ENCODE peak calls at places on chromosomes 6 and 20, in four cellular contexts. One of them, this sample, is unnamed. For H3K9me3, the result is how much of the 10 kb centered on the place peaks cover.

GRCh38 chr6:139600919-139601470 is 226.5 kb upstream of the CITED2 start:
- DNase-seq in Peyer's patch: no peak
- DNase-seq in HCT116: no peak
- DNase-seq in stomach: no peak
- DNase-seq in this sample: no peak

GRCh38 chr6:111699123-111699522 is 93.4 kb upstream of the TRAF3IP2 start:
- DNase-seq in Peyer's patch: no peak
- DNase-seq in HCT116: no peak
- DNase-seq in stomach: no peak
- DNase-seq in this sample: no peak

GRCh38 chr6:27145731-27146455 is 101.6 kb upstream of the PRSS16 start:
- DNase-seq in Peyer's patch: peak
- DNase-seq in HCT116: peak
- DNase-seq in stomach: peak
- DNase-seq in this sample: peak

GRCh38 chr20:2357114-2357513 is 23.6 kb upstream of the TGM6 start:
- DNase-seq in Peyer's patch: no peak
- DNase-seq in HCT116: no peak
- DNase-seq in stomach: no peak
- DNase-seq in this sample: no peak

GRCh38 chr20:52749938-52750337 is 222.2 kb upstream of the TSHZ2 start:
- DNase-seq in Peyer's patch: no peak
- DNase-seq in HCT116: no peak
- DNase-seq in stomach: no peak
- DNase-seq in this sample: no peak

GRCh38 chr6:134437376-134437775 is 119.5 kb upstream of the SGK1 start:
- DNase-seq in Peyer's patch: no peak
- DNase-seq in HCT116: no peak
- DNase-seq in stomach: no peak
- DNase-seq in this sample: no peak

GRCh38 chr20:45087115-45087785 is 13.7 kb downstream of the KCNS1 start:
- DNase-seq in Peyer's patch: no peak
- DNase-seq in HCT116: no peak
- DNase-seq in stomach: no peak
- DNase-seq in this sample: no peak

GRCh38 chr6:127832381-127832780 is 68.5 kb downstream of the THEMIS start:
- DNase-seq in Peyer's patch: no peak
- DNase-seq in HCT116: no peak
- DNase-seq in stomach: no peak
- DNase-seq in this sample: no peak

GRCh38 chr6:50905297-50905696 is 86.6 kb downstream of the TFAP2B start:
- DNase-seq in Peyer's patch: no peak
- DNase-seq in HCT116: no peak
- DNase-seq in stomach: no peak
- DNase-seq in this sample: no peak

GRCh38 chr20:54167909-54168872 is 5.6 kb downstream of the CYP24A1 start:
- DNase-seq in Peyer's patch: no peak
- DNase-seq in HCT116: peak
- DNase-seq in stomach: no peak
- DNase-seq in this sample: no peak

GRCh38 chr20:40897177-40897700 is 131.4 kb upstream of the TOP1 start:
- DNase-seq in Peyer's patch: no peak
- DNase-seq in HCT116: no peak
- DNase-seq in stomach: no peak
- DNase-seq in this sample: no peak

GRCh38 chr6:118770835-118771234 is 119.4 kb upstream of the CEP85L start:
- DNase-seq in Peyer's patch: no peak
- DNase-seq in HCT116: no peak
- DNase-seq in stomach: no peak
- DNase-seq in this sample: no peak

GRCh38 chr20:64242797-64243475 is 12.6 kb upstream of the PCMTD2 start:
- DNase-seq in Peyer's patch: no peak
- DNase-seq in HCT116: no peak
- DNase-seq in stomach: no peak
- DNase-seq in this sample: no peak

GRCh38 chr6:16105874-16106273 is 23.0 kb upstream of the MYLIP start:
- DNase-seq in Peyer's patch: no peak
- DNase-seq in HCT116: no peak
- DNase-seq in stomach: no peak
- DNase-seq in this sample: no peak

GRCh38 chr6:155171109-155171746 is 92.6 kb upstream of the CLDN20 start:
- DNase-seq in Peyer's patch: no peak
- DNase-seq in HCT116: peak
- DNase-seq in stomach: no peak
- DNase-seq in this sample: peak

GRCh38 chr20:14583413-14583812 is 246.0 kb upstream of the FLRT3 start:
- DNase-seq in Peyer's patch: no peak
- DNase-seq in HCT116: peak
- DNase-seq in stomach: no peak
- DNase-seq in this sample: no peak

GRCh38 chr20:23622839-23623343 is 14.9 kb downstream of the CST3 start:
- DNase-seq in Peyer's patch: no peak
- DNase-seq in HCT116: peak
- DNase-seq in stomach: peak
- DNase-seq in this sample: no peak

GRCh38 chr6:125375841-125376240 is 74.1 kb upstream of the HDDC2 start:
- DNase-seq in Peyer's patch: no peak
- DNase-seq in HCT116: no peak
- DNase-seq in stomach: no peak
- DNase-seq in this sample: no peak

GRCh38 chr6:162442675-162443074 is 284.9 kb downstream of the PRKN start:
- DNase-seq in Peyer's patch: no peak
- DNase-seq in HCT116: no peak
- DNase-seq in stomach: no peak
- DNase-seq in this sample: no peak

GRCh38 chr20:57076951-57077350 is 189.5 kb downstream of the BMP7 start:
- DNase-seq in Peyer's patch: no peak
- DNase-seq in HCT116: no peak
- DNase-seq in stomach: no peak
- DNase-seq in this sample: no peak

GRCh38 chr20:13816757-13817156 is 31.9 kb downstream of the NDUFAF5 start:
- DNase-seq in Peyer's patch: no peak
- DNase-seq in HCT116: no peak
- DNase-seq in stomach: no peak
- DNase-seq in this sample: no peak

GRCh38 chr20:3863317-3863716 is 16.7 kb downstream of the MAVS start:
- DNase-seq in Peyer's patch: no peak
- DNase-seq in HCT116: no peak
- DNase-seq in stomach: no peak
- DNase-seq in this sample: no peak

GRCh38 chr6:147055821-147056392 is 148.3 kb upstream of the STXBP5 start:
- DNase-seq in Peyer's patch: no peak
- DNase-seq in HCT116: no peak
- DNase-seq in stomach: no peak
- DNase-seq in this sample: no peak

GRCh38 chr6:135087803-135088202 is 33.2 kb upstream of the HBS1L start:
- DNase-seq in Peyer's patch: no peak
- DNase-seq in HCT116: no peak
- DNase-seq in stomach: no peak
- DNase-seq in this sample: peak

GRCh38 chr6:54288476-54288875 is 19.8 kb upstream of the TINAG start:
- DNase-seq in Peyer's patch: no peak
- DNase-seq in HCT116: no peak
- DNase-seq in stomach: no peak
- DNase-seq in this sample: no peak

GRCh38 chr6:117907600-117908245 is 659 bp downstream of the SLC35F1 start:
- DNase-seq in Peyer's patch: peak
- DNase-seq in HCT116: no peak
- DNase-seq in stomach: no peak
- DNase-seq in this sample: no peak

GRCh38 chr6:146885708-146886457 is 287.1 kb downstream of the ADGB start:
- DNase-seq in Peyer's patch: no peak
- DNase-seq in HCT116: no peak
- DNase-seq in stomach: no peak
- DNase-seq in this sample: no peak

GRCh38 chr6:61586934-61587537 is 699.0 kb downstream of the KHDRBS2 start:
- DNase-seq in Peyer's patch: no peak
- DNase-seq in HCT116: no peak
- DNase-seq in stomach: no peak
- DNase-seq in this sample: no peak

DNA sequence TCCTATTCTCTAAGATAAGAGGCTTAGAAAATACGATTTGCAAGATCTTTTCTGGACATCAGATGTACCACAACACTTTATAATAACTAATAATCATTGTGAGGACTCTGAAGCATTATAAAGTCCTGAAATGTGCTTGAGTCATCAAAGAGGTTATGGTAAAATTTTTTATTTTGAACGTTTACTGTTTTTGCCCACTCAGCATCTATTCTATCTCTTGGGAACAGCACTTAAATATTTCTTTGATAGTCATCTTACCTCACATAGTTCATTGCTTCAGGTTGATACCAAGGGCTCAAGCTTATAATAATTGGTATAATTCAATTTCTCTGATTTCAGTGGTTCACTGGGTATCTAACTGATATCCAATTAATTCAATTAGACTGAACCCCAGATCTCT is 700.5 kb downstream of the KHDRBS2 start:
- DNase-seq in Peyer's patch: no peak
- DNase-seq in HCT116: no peak
- DNase-seq in stomach: no peak
- DNase-seq in this sample: no peak
- H3K9me3 ChIP-seq in Peyer's patch: under half
- H3K9me3 ChIP-seq in HCT116: under half
- H3K9me3 ChIP-seq in stomach: under half
- H3K9me3 ChIP-seq in this sample: under half

DNA sequence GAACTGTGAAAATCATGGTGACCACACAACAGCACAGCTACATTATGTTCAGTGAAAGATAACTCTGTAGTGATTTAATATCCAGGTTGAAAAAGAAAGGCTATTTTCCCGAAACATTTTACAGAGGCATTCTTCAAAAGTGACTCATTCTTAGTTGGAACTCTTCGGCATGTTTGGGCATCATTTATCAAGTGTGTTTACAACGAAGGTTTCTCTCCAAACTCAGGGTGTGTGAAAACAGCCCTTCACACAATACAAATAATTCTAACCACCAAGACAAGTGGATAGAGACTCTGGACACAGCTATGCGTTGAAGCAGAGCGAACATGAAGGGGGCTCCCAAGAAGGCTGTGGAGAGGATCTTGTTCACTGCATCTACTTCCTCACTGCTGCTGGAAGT is 57.6 kb downstream of the CBLN4 start:
- DNase-seq in Peyer's patch: no peak
- DNase-seq in HCT116: no peak
- DNase-seq in stomach: no peak
- DNase-seq in this sample: no peak
- H3K9me3 ChIP-seq in Peyer's patch: under half
- H3K9me3 ChIP-seq in HCT116: under half
- H3K9me3 ChIP-seq in stomach: under half
- H3K9me3 ChIP-seq in this sample: under half

DNA sequence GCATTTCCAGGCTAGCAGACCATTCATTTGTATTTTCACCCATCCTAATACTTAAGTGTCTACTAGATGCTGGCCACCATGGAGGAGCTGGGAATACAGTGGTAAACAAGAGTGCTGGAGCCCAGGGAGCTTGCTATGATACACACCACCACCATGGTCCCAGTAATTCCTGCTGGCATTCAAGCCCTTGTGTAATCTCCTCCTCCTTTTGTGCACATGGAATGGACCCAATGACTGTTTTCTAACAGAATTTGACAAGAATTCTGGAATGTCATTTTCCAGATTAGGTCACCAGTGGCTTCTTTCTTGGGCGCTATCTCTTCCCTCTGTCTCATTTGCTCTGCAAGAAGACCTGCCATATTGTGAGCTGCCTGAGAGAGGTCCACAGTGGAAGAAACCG is 552.0 kb downstream of the C6orf118 start:
- DNase-seq in Peyer's patch: no peak
- DNase-seq in HCT116: no peak
- DNase-seq in stomach: no peak
- DNase-seq in this sample: no peak
- H3K9me3 ChIP-seq in Peyer's patch: under half
- H3K9me3 ChIP-seq in HCT116: under half
- H3K9me3 ChIP-seq in stomach: under half
- H3K9me3 ChIP-seq in this sample: under half

GRCh38 chr6:160951187-160952030 is 40.2 kb upstream of the MAP3K4 start:
- DNase-seq in Peyer's patch: no peak
- DNase-seq in HCT116: no peak
- DNase-seq in stomach: no peak
- DNase-seq in this sample: no peak
- H3K9me3 ChIP-seq in Peyer's patch: under half
- H3K9me3 ChIP-seq in HCT116: under half
- H3K9me3 ChIP-seq in stomach: under half
- H3K9me3 ChIP-seq in this sample: under half

DNA sequence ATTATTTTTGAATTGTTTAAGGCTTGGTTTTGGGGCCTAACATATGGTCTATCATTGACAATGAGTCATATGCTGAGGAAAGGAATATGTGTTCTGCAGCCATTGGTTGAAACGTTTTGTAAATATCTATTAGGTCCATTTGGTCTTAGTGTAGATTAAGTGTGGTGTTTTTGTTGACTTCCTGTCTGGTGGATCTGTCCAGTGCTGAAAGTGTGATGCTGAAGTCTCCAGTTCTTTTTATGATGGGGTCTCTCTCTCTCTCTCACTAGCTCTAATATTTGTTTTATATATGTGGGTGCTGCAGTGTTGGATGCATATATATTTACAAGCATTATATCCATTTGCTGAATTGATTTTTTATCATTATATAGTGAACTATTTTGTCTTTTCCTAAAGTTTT is 727.2 kb downstream of the KHDRBS2 start:
- DNase-seq in Peyer's patch: no peak
- DNase-seq in HCT116: no peak
- DNase-seq in stomach: no peak
- DNase-seq in this sample: no peak
- H3K9me3 ChIP-seq in Peyer's patch: under half
- H3K9me3 ChIP-seq in HCT116: under half
- H3K9me3 ChIP-seq in stomach: under half
- H3K9me3 ChIP-seq in this sample: under half

GRCh38 chr6:9851006-9851405 is 563.9 kb downstream of the TFAP2A start:
- DNase-seq in Peyer's patch: no peak
- DNase-seq in HCT116: no peak
- DNase-seq in stomach: no peak
- DNase-seq in this sample: no peak
- H3K9me3 ChIP-seq in Peyer's patch: under half
- H3K9me3 ChIP-seq in HCT116: under half
- H3K9me3 ChIP-seq in stomach: under half
- H3K9me3 ChIP-seq in this sample: under half